ENCODE peak calls at places on chromosomes 7 and 10, in eight cellular contexts. P, K, H, B, M, U, F and O are unnamed samples.

GRCh38 chr7:28290496-28290895 is 109.9 kb upstream of the JAZF1 start:
- DNase-seq in P (no peak), K (no peak), H (no peak), B (no peak), M (no peak), U (no peak), F (no peak), O (no peak)

GRCh38 chr10:73743327-73743904 is 756 bp upstream of the SEC24C start:
- DNase-seq in P (no peak), K (no peak), H (no peak), B (no peak), M (no peak), U (no peak), F (no peak), O (no peak)

GRCh38 chr7:14021069-14021468 is 31.6 kb upstream of the ETV1 start:
- DNase-seq in P (peak; percentile 84), K (no peak), H (no peak), B (no peak), M (no peak), U (peak; percentile 2), F (no peak), O (no peak)

GRCh38 chr10:84286695-84287094 is 41.7 kb upstream of the CCSER2 start:
- DNase-seq in P (no peak), K (no peak), H (no peak), B (no peak), M (no peak), U (no peak), F (no peak), O (no peak)

GRCh38 chr10:45379891-45380540 is 6.0 kb downstream of the ALOX5 start:
- DNase-seq in P (no peak), K (peak; percentile 81), H (no peak), B (peak; percentile 59), M (peak; percentile 88), U (no peak), F (no peak), O (no peak)

GRCh38 chr10:13788320-13788600 is 201.5 kb downstream of the PRPF18 start:
- DNase-seq in P (no peak), K (no peak), H (no peak), B (no peak), M (no peak), U (no peak), F (no peak), O (no peak)

GRCh38 chr10:123997486-123998196 is 95.8 kb downstream of the CHST15 start:
- DNase-seq in P (peak; percentile 87), K (peak; percentile 70), H (no peak), B (no peak), M (peak; percentile 83), U (peak; percentile 55), F (no peak), O (no peak)

GRCh38 chr7:99368750-99369389 is 5.7 kb upstream of the ARPC1B start:
- DNase-seq in P (no peak), K (no peak), H (no peak), B (no peak), M (no peak), U (no peak), F (no peak), O (no peak)

GRCh38 chr10:58362026-58362799 is 23.0 kb upstream of the TFAM start:
- DNase-seq in P (peak; percentile 26), K (no peak), H (no peak), B (no peak), M (no peak), U (no peak), F (no peak), O (no peak)

GRCh38 chr7:5574770-5575269 is 151.2 kb upstream of the TNRC18 start:
- DNase-seq in P (no peak), K (no peak), H (no peak), B (no peak), M (peak; percentile 56), U (no peak), F (peak; percentile 85), O (no peak)

GRCh38 chr10:99996934-99997648 is 12.7 kb downstream of the DNMBP start:
- DNase-seq in P (peak; percentile 71), K (no peak), H (no peak), B (no peak), M (no peak), U (no peak), F (no peak), O (no peak)

GRCh38 chr10:69766161-69766910 is 35.4 kb upstream of the COL13A1 start:
- DNase-seq in P (no peak), K (no peak), H (no peak), B (no peak), M (no peak), U (no peak), F (peak; percentile 65), O (no peak)

GRCh38 chr7:45626441-45627430 is 52.6 kb downstream of the ADCY1 start:
- DNase-seq in P (no peak), K (no peak), H (no peak), B (no peak), M (no peak), U (no peak), F (no peak), O (no peak)
- H3K4me1 ChIP-seq in P (no peaks in the 10 kb centered on the region), K (no peaks in the 10 kb centered on the region), H (no peaks in the 10 kb centered on the region), B (peaks cover 7% of the 10 kb centered on the region), M (no peaks in the 10 kb centered on the region), U (no peaks in the 10 kb centered on the region), F (no peaks in the 10 kb centered on the region), O (no peaks in the 10 kb centered on the region)

DNA sequence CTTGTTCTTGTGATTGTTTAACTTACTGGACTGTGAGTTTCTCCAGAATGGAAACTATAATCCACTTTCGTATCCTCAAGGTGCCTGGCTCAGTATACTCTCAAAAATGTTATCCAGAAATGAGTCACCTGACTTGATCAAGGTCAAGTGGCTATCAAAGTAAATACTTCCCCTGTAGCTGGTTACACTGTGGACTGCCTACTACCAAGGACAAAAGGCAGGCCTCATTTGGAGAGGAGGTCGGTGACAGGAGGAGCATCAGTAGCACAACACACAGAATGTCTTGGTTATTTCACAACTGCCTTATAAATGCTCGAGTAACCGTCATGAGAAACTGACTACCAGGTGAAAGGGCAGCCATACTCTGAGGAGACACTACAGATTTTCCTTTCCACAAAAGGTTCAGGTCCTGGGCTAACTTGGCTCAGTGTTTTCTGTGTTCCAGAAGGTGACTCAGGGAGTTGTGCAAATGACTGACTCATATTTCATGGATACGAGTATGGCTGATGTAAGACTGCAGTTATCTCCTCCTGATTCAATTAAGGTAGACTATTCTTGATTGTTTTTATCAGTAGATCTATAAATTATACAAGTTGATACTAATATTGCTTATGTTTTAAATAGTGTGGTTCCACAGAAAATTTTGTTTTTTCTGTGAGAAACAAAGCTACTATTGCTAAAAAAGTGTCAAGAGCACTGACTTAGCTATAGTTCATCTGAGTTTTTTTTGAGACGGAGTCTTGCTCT is 4.2 kb upstream of the CCNY start:
- DNase-seq in P (peak; percentile 97), K (no peak), H (no peak), B (no peak), M (no peak), U (peak; percentile 87), F (no peak), O (no peak)
- H3K4me1 ChIP-seq in P (peaks cover 25% of the 10 kb centered on the region), K (peaks cover 16% of the 10 kb centered on the region), H (peaks cover 56% of the 10 kb centered on the region), B (peaks cover 37% of the 10 kb centered on the region), M (no peaks in the 10 kb centered on the region), U (peaks cover 53% of the 10 kb centered on the region), F (peaks cover 62% of the 10 kb centered on the region), O (peaks cover 32% of the 10 kb centered on the region)

DNA sequence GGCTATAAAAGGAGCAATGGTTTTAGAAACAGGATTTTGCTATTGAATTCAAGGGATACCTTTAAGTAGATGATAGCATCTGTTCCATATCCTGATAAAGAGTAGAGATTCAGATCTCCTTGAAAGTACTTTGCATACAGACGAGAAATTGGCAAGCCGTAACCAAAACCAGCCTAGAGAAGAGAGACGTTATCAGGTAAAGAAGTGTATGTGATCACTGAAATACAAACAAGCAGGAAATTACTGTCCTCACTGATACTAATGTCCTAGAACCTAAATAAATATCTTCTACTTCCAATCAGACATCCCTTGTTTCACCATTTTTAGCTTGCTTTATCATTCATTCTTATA is 9.4 kb downstream of the PDK4 start:
- DNase-seq in P (no peak), K (no peak), H (no peak), B (no peak), M (no peak), U (no peak), F (no peak), O (no peak)
- H3K4me1 ChIP-seq in P (no peaks in the 10 kb centered on the region), K (peaks cover 30% of the 10 kb centered on the region), H (peaks cover 47% of the 10 kb centered on the region), B (peaks cover 3% of the 10 kb centered on the region), M (peaks cover 2% of the 10 kb centered on the region), U (peaks cover 8% of the 10 kb centered on the region), F (peaks cover 42% of the 10 kb centered on the region), O (peaks cover 58% of the 10 kb centered on the region)

DNA sequence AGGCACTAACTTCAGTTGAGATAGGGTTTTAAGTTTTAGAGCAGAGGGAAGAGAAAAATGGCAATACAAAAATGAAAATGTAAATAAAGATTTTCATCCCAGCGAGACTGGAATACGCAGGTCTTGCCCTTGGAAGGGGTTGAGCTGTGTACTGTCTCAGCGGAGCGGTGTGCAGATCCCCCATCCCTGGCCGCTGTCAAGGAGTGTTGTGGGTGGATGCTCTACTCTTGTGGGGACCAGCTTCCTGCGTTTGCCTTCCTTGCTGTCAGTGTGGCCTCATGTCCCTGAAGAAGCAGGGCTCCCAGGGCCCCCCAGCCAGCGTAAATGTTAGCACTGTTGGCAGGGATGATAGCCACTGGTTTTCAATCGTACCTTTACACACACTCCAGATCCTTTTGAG is 249.7 kb upstream of the PITRM1 start:
- DNase-seq in P (no peak), K (no peak), H (no peak), B (no peak), M (no peak), U (no peak), F (no peak), O (no peak)
- H3K4me1 ChIP-seq in P (peaks cover 8% of the 10 kb centered on the region), K (peaks cover 12% of the 10 kb centered on the region), H (peaks cover 5% of the 10 kb centered on the region), B (peaks cover 13% of the 10 kb centered on the region), M (peaks cover 1% of the 10 kb centered on the region), U (peaks cover 26% of the 10 kb centered on the region), F (peaks cover 12% of the 10 kb centered on the region), O (no peaks in the 10 kb centered on the region)